ENCODE peak calls at places on chromosome 13, in five cellular contexts. H is KBM-7, S is glomerular endothelial cell, W is activated B cell treated with CpG ODN at 0.5 μM for 24 hours, C is cortex of kidney. F is an unnamed sample.

GRCh38 chr13:30037306-30037705 is 186.9 kb upstream of the UBL3 start:
- DNase-seq in S (no peak), C (no peak), H (no peak), W (no peak), F (no peak)

GRCh38 chr13:71770710-71771109 is 96.3 kb downstream of the DACH1 start:
- DNase-seq in W (no peak), S (no peak), C (no peak), H (no peak), F (no peak)

GRCh38 chr13:108003626-108004025 is 211.7 kb downstream of the LIG4 start:
- DNase-seq in S (no peak), H (no peak), W (no peak), C (no peak), F (no peak)

GRCh38 chr13:26855071-26855470 is 94.5 kb upstream of the GPR12 start:
- DNase-seq in H (no peak), S (no peak), C (no peak), W (no peak), F (no peak)

GRCh38 chr13:20035130-20035529 is 76.6 kb downstream of the ZMYM2 start:
- DNase-seq in W (no peak), S (no peak), H (no peak), C (no peak), F (no peak)

GRCh38 chr13:112712451-112712881 is 22.6 kb downstream of the ATP11A start:
- DNase-seq in H (no peak), S (no peak), W (no peak), C (no peak), F (peak)

GRCh38 chr13:32019612-32020233 is 11.9 kb upstream of the FRY start:
- DNase-seq in H (peak), C (no peak), S (peak), W (no peak), F (no peak)

GRCh38 chr13:103178986-103179695 is 112.9 kb upstream of the SLC10A2 start:
- DNase-seq in S (no peak), W (no peak), C (no peak), H (no peak), F (no peak)

GRCh38 chr13:44379885-44380284 is 6.3 kb downstream of the SERP2 start:
- DNase-seq in H (no peak), S (no peak), C (no peak), W (no peak), F (no peak)

GRCh38 chr13:100892981-100893380 is 218.4 kb upstream of the TMTC4 start:
- DNase-seq in C (no peak), H (no peak), S (no peak), W (no peak), F (no peak)

GRCh38 chr13:21849323-21849722 is 178.4 kb downstream of the FGF9 start:
- DNase-seq in C (no peak), S (no peak), W (no peak), H (peak), F (no peak)

GRCh38 chr13:83065136-83065535 is 817.1 kb downstream of the SLITRK1 start:
- DNase-seq in S (no peak), C (no peak), W (no peak), H (no peak), F (peak)

GRCh38 chr13:81795710-81796109 is 1454.8 kb upstream of the SPRY2 start:
- DNase-seq in H (no peak), W (no peak), S (no peak), C (no peak), F (no peak)

GRCh38 chr13:113976711-113977684 is 3.1 kb upstream of the C13orf46 start:
- DNase-seq in W (no peak), C (no peak), S (no peak), H (no peak), F (peak)

GRCh38 chr13:66367356-66367755 is 862.8 kb downstream of the PCDH9 start:
- DNase-seq in S (no peak), W (no peak), C (no peak), H (no peak), F (no peak)

GRCh38 chr13:112767506-112768471 is 78.0 kb downstream of the ATP11A start:
- DNase-seq in H (no peak), C (no peak), S (no peak), W (peak), F (peak)

GRCh38 chr13:20831933-20832332 is 58.2 kb upstream of the EEF1AKMT1 start:
- DNase-seq in W (no peak), C (no peak), H (no peak), S (no peak), F (no peak)

GRCh38 chr13:51324714-51325440 is 14.6 kb upstream of the SERPINE3 start:
- DNase-seq in S (no peak), W (no peak), C (no peak), H (no peak), F (no peak)

GRCh38 chr13:21638319-21639282 is 32.3 kb upstream of the FGF9 start:
- DNase-seq in S (peak), C (no peak), W (no peak), H (peak), F (peak)

GRCh38 chr13:60974296-60974695 is 441.4 kb downstream of the PCDH20 start:
- DNase-seq in C (no peak), H (no peak), W (no peak), S (no peak), F (no peak)

GRCh38 chr13:109494955-109495354 is 291.4 kb downstream of the IRS2 start:
- DNase-seq in H (no peak), W (no peak), S (no peak), C (no peak), F (no peak)

F was measured in left lung.